ENCODE peak calls at places on chromosomes 13 and 19, in six cellular contexts. B is H1, Z is SK-N-SH, U is K562, P is HCT116, C is HepG2. H is an unnamed sample.

GRCh38 chr13:30520571-30520970 is 54.8 kb upstream of the HMGB1 start:
- DNase-seq in B (no peak), P (no peak), C (no peak), U (no peak), Z (no peak), H (no peak)

GRCh38 chr19:756821-757688 is 6.1 kb downstream of the MISP start:
- DNase-seq in P (no peak), U (no peak), B (no peak), Z (no peak), C (no peak), H (no peak)

GRCh38 chr13:79936368-79937136 is 404.4 kb downstream of the SPRY2 start:
- DNase-seq in Z (peak), C (peak), P (no peak), U (no peak), B (no peak), H (no peak)

GRCh38 chr19:45716314-45717130 is 14.2 kb downstream of the FBXO46 start:
- DNase-seq in C (no peak), P (no peak), U (peak), B (no peak), Z (peak), H (peak)

GRCh38 chr19:31383553-31383952 is 34.3 kb upstream of the TSHZ3 start:
- DNase-seq in C (no peak), U (no peak), Z (no peak), B (no peak), P (no peak), H (no peak)

GRCh38 chr19:6021878-6022569 is 44.1 kb upstream of the RANBP3 start:
- DNase-seq in B (peak), C (peak), P (peak), Z (peak), U (peak), H (peak)

GRCh38 chr13:20351279-20352022 is 119.3 kb upstream of the GJB6 start:
- DNase-seq in B (no peak), P (no peak), Z (no peak), U (no peak), C (no peak), H (no peak)

GRCh38 chr13:47326061-47326460 is 429.2 kb upstream of the HTR2A start:
- DNase-seq in Z (no peak), C (no peak), P (no peak), B (no peak), U (no peak), H (no peak)

GRCh38 chr13:50396001-50396400 is 380.8 kb downstream of the KCNRG start:
- DNase-seq in C (no peak), B (no peak), U (no peak), Z (no peak), P (no peak), H (no peak)

GRCh38 chr13:31046711-31047279 is 114.3 kb downstream of the TEX26 start:
- DNase-seq in U (no peak), P (no peak), Z (peak), C (no peak), B (no peak), H (no peak)

GRCh38 chr19:7928741-7929701 is 3.1 kb upstream of the CTXN1 start:
- DNase-seq in C (peak), Z (peak), P (no peak), B (no peak), U (peak), H (no peak)

GRCh38 chr19:53571339-53571738 is 33.4 kb downstream of the ZNF331 start:
- DNase-seq in C (no peak), P (no peak), Z (no peak), B (no peak), U (no peak), H (no peak)

GRCh38 chr13:105579821-105580707 is 955.4 kb downstream of the EFNB2 start:
- DNase-seq in U (no peak), P (no peak), Z (no peak), B (no peak), C (no peak), H (no peak)

GRCh38 chr19:10587022-10587838 is at the start of gene AP1M2:
- DNase-seq in U (peak), P (peak), C (no peak), B (peak), Z (no peak), H (peak)

GRCh38 chr19:30222428-30222873 is 149.7 kb upstream of the ZNF536 start:
- DNase-seq in U (peak), B (no peak), P (no peak), Z (peak), C (no peak), H (no peak)

GRCh38 chr13:96338030-96338429 is 248.1 kb downstream of the HS6ST3 start:
- DNase-seq in Z (no peak), U (no peak), B (no peak), C (no peak), P (no peak), H (no peak)

GRCh38 chr19:11738746-11739620 is at the start of gene ZNF823:
- DNase-seq in P (peak), U (peak), B (peak), Z (peak), C (peak), H (peak)

GRCh38 chr13:28047784-28048388 is 52.5 kb downstream of the FLT3 start:
- DNase-seq in U (no peak), B (no peak), Z (no peak), C (no peak), P (peak), H (no peak)

GRCh38 chr13:78228940-78229339 is 310.3 kb upstream of the EDNRB start:
- DNase-seq in C (no peak), Z (no peak), U (no peak), B (no peak), P (no peak), H (no peak)

GRCh38 chr19:51159656-51160055 is 17.6 kb downstream of the SIGLEC7 start:
- DNase-seq in C (no peak), Z (no peak), U (no peak), P (no peak), B (no peak), H (no peak)

GRCh38 chr19:3132971-3133792 is 2.7 kb upstream of the GNA15 start:
- DNase-seq in C (no peak), Z (peak), P (no peak), U (peak), B (no peak), H (peak)

GRCh38 chr19:54959840-54960239 is 6.3 kb upstream of the NLRP2 start:
- DNase-seq in B (no peak), C (no peak), U (peak), Z (no peak), P (no peak), H (no peak)

GRCh38 chr13:20960663-20961309 is 58.2 kb upstream of the XPO4 start:
- DNase-seq in B (no peak), U (no peak), Z (no peak), P (no peak), C (peak), H (no peak)

GRCh38 chr19:47176071-47176626 is 45.5 kb downstream of the SAE1 start:
- DNase-seq in P (no peak), C (no peak), Z (no peak), U (no peak), B (no peak), H (no peak)

GRCh38 chr19:16249826-16250434 is 52.2 kb downstream of the AP1M1 start:
- DNase-seq in Z (no peak), C (no peak), B (no peak), P (no peak), U (no peak), H (no peak)

GRCh38 chr13:24039621-24040475 is 120.7 kb upstream of the SPATA13 start:
- DNase-seq in B (no peak), U (no peak), P (no peak), C (no peak), Z (no peak), H (no peak)

GRCh38 chr13:24040835-24041234 is 119.7 kb upstream of the SPATA13 start:
- DNase-seq in U (no peak), B (no peak), Z (no peak), C (no peak), P (no peak), H (no peak)

GRCh38 chr13:24036115-24036514 is 124.4 kb upstream of the SPATA13 start:
- DNase-seq in U (no peak), B (no peak), C (no peak), Z (peak), P (no peak), H (no peak)

GRCh38 chr13:24038846-24039330 is 121.6 kb upstream of the SPATA13 start:
- DNase-seq in Z (no peak), P (no peak), B (no peak), C (peak), U (no peak), H (peak)

GRCh38 chr13:24038405-24038804 is 122.1 kb upstream of the SPATA13 start:
- DNase-seq in P (no peak), B (no peak), Z (no peak), U (no peak), C (no peak), H (no peak)
- TF ChIP-seq JUND in P (no peak), B (no peak), Z (no peak), U (no peak), C (no peak), H (no peak)

GRCh38 chr13:109155301-109155761 is 525.9 kb downstream of the MYO16 start:
- DNase-seq in B (no peak), U (no peak), C (no peak), P (peak), Z (no peak), H (no peak)
- TF ChIP-seq JUND in B (no peak), U (no peak), C (no peak), P (no peak), Z (no peak), H (no peak)

DNA sequence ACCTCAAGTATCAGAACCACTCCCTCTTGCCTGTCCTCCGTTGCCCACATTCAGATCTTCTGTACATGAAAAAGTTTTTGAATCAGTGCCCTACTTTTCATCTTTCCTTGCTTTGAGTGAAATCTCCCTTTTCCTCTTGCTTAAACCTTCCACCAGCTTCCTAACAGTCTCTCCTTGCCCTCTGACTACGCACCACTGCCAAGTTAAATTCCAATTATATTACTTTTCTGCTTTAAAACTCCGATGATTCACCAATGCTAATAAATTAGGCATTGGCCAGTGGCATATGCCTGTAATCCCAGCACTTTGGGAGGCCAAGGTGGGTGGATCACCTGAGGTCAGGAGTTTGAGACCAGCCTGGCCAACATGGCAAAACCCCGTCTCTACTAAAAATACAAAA is 30.7 kb upstream of the RFXAP start:
- DNase-seq in B (no peak), C (no peak), U (no peak), P (no peak), Z (no peak), H (no peak)
- TF ChIP-seq JUND in B (no peak), C (no peak), U (no peak), P (no peak), Z (no peak), H (no peak)

DNA sequence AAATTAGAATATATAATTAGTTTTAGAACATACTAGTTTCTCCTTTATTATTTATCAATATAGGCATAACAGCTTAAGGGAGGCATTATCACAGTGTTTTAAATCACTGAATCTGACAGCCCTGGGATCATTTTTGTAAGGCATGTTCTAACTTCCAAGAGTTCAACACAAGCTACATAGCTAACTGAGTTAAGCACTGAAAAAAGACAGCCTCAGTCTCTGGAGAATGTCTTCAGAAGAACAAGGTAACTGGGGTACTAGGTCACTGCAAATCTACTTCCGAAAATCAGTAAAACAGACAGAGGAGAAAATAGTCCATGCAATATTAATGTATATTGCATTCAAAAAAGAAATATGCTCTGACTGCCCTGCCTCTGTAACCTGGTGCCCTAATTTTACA is 502.1 kb downstream of the RFC3 start:
- DNase-seq in U (no peak), C (no peak), B (no peak), Z (no peak), P (no peak), H (no peak)
- TF ChIP-seq JUND in U (no peak), C (no peak), B (no peak), Z (no peak), P (no peak), H (no peak)

H was measured in T47D.